ENCODE peak calls at places on chromosomes 5 and 9, in eight cellular contexts. One of them, this sample, is unnamed.

GRCh38 chr9:122875523-122875922 is 29.6 kb downstream of the RC3H2 start:
- DNase-seq in heart right ventricle: no peak
- DNase-seq in OCI-LY7: peak
- DNase-seq in coronary artery: no peak
- DNase-seq in aorta: no peak
- DNase-seq in dorsolateral prefrontal cortex: no peak
- DNase-seq in body of pancreas: no peak
- DNase-seq in lower lobe of right lung: no peak
- DNase-seq in this sample: no peak

GRCh38 chr9:136117291-136118060 is 1.2 kb downstream of the TMEM250 start:
- DNase-seq in heart right ventricle: peak
- DNase-seq in coronary artery: no peak
- DNase-seq in lower lobe of right lung: no peak
- DNase-seq in dorsolateral prefrontal cortex: no peak
- DNase-seq in aorta: no peak
- DNase-seq in body of pancreas: no peak
- DNase-seq in OCI-LY7: peak
- DNase-seq in this sample: no peak

GRCh38 chr5:40385544-40385943 is 294.2 kb upstream of the PTGER4 start:
- DNase-seq in lower lobe of right lung: no peak
- DNase-seq in aorta: no peak
- DNase-seq in heart right ventricle: no peak
- DNase-seq in body of pancreas: no peak
- DNase-seq in dorsolateral prefrontal cortex: no peak
- DNase-seq in OCI-LY7: no peak
- DNase-seq in coronary artery: no peak
- DNase-seq in this sample: no peak

GRCh38 chr5:113487779-113488644 is at the start of gene MCC:
- DNase-seq in heart right ventricle: peak
- DNase-seq in coronary artery: peak
- DNase-seq in lower lobe of right lung: peak
- DNase-seq in dorsolateral prefrontal cortex: peak
- DNase-seq in aorta: peak
- DNase-seq in body of pancreas: peak
- DNase-seq in OCI-LY7: no peak
- DNase-seq in this sample: peak

GRCh38 chr9:135610290-135611141 is 28.8 kb downstream of the GLT6D1 start:
- DNase-seq in lower lobe of right lung: no peak
- DNase-seq in coronary artery: no peak
- DNase-seq in OCI-LY7: no peak
- DNase-seq in aorta: peak
- DNase-seq in dorsolateral prefrontal cortex: no peak
- DNase-seq in body of pancreas: no peak
- DNase-seq in heart right ventricle: no peak
- DNase-seq in this sample: no peak

GRCh38 chr5:98333921-98334320 is 439.5 kb upstream of the RGMB start:
- DNase-seq in body of pancreas: no peak
- DNase-seq in OCI-LY7: no peak
- DNase-seq in aorta: no peak
- DNase-seq in coronary artery: no peak
- DNase-seq in heart right ventricle: no peak
- DNase-seq in lower lobe of right lung: no peak
- DNase-seq in dorsolateral prefrontal cortex: no peak
- DNase-seq in this sample: no peak

GRCh38 chr5:88109806-88110205 is 158.8 kb downstream of the TMEM161B start:
- DNase-seq in coronary artery: no peak
- DNase-seq in heart right ventricle: no peak
- DNase-seq in dorsolateral prefrontal cortex: no peak
- DNase-seq in body of pancreas: no peak
- DNase-seq in lower lobe of right lung: no peak
- DNase-seq in aorta: no peak
- DNase-seq in OCI-LY7: no peak
- DNase-seq in this sample: no peak

GRCh38 chr9:5817776-5818336 is 15.1 kb downstream of the ERMP1 start:
- DNase-seq in body of pancreas: no peak
- DNase-seq in lower lobe of right lung: no peak
- DNase-seq in OCI-LY7: no peak
- DNase-seq in dorsolateral prefrontal cortex: no peak
- DNase-seq in heart right ventricle: no peak
- DNase-seq in aorta: no peak
- DNase-seq in coronary artery: no peak
- DNase-seq in this sample: no peak

GRCh38 chr5:31889131-31889561 is 250.2 kb downstream of the PDZD2 start:
- DNase-seq in dorsolateral prefrontal cortex: no peak
- DNase-seq in body of pancreas: no peak
- DNase-seq in OCI-LY7: no peak
- DNase-seq in aorta: no peak
- DNase-seq in heart right ventricle: no peak
- DNase-seq in lower lobe of right lung: no peak
- DNase-seq in coronary artery: no peak
- DNase-seq in this sample: no peak

GRCh38 chr9:15961217-15961616 is 408.4 kb downstream of the CCDC171 start:
- DNase-seq in heart right ventricle: no peak
- DNase-seq in coronary artery: no peak
- DNase-seq in lower lobe of right lung: no peak
- DNase-seq in dorsolateral prefrontal cortex: no peak
- DNase-seq in OCI-LY7: no peak
- DNase-seq in body of pancreas: no peak
- DNase-seq in aorta: no peak
- DNase-seq in this sample: no peak

GRCh38 chr9:135858491-135859185 is 48.7 kb downstream of the CAMSAP1 start:
- DNase-seq in aorta: no peak
- DNase-seq in coronary artery: no peak
- DNase-seq in body of pancreas: no peak
- DNase-seq in lower lobe of right lung: no peak
- DNase-seq in dorsolateral prefrontal cortex: no peak
- DNase-seq in OCI-LY7: no peak
- DNase-seq in heart right ventricle: no peak
- DNase-seq in this sample: no peak

GRCh38 chr9:72042928-72043327 is 17.5 kb downstream of the C9orf57 start:
- DNase-seq in lower lobe of right lung: no peak
- DNase-seq in body of pancreas: no peak
- DNase-seq in coronary artery: no peak
- DNase-seq in OCI-LY7: no peak
- DNase-seq in dorsolateral prefrontal cortex: no peak
- DNase-seq in heart right ventricle: no peak
- DNase-seq in aorta: no peak
- DNase-seq in this sample: peak

GRCh38 chr9:137505421-137506140 is 44.6 kb downstream of the PNPLA7 start:
- DNase-seq in aorta: no peak
- DNase-seq in dorsolateral prefrontal cortex: peak
- DNase-seq in OCI-LY7: no peak
- DNase-seq in lower lobe of right lung: no peak
- DNase-seq in heart right ventricle: no peak
- DNase-seq in coronary artery: no peak
- DNase-seq in body of pancreas: no peak
- DNase-seq in this sample: no peak

GRCh38 chr5:90308787-90309585 is 100.6 kb downstream of the CETN3 start:
- DNase-seq in dorsolateral prefrontal cortex: no peak
- DNase-seq in body of pancreas: no peak
- DNase-seq in aorta: no peak
- DNase-seq in coronary artery: no peak
- DNase-seq in heart right ventricle: no peak
- DNase-seq in OCI-LY7: no peak
- DNase-seq in lower lobe of right lung: no peak
- DNase-seq in this sample: no peak

GRCh38 chr9:121827251-121827967 is 176.0 kb downstream of the DAB2IP start:
- DNase-seq in OCI-LY7: no peak
- DNase-seq in dorsolateral prefrontal cortex: no peak
- DNase-seq in coronary artery: peak
- DNase-seq in lower lobe of right lung: no peak
- DNase-seq in heart right ventricle: no peak
- DNase-seq in aorta: peak
- DNase-seq in body of pancreas: no peak
- DNase-seq in this sample: no peak
- H3K4me3 ChIP-seq in OCI-LY7: no peak
- H3K4me3 ChIP-seq in dorsolateral prefrontal cortex: no peak
- H3K4me3 ChIP-seq in coronary artery: no peak
- H3K4me3 ChIP-seq in lower lobe of right lung: no peak
- H3K4me3 ChIP-seq in heart right ventricle: no peak
- H3K4me3 ChIP-seq in aorta: no peak
- H3K4me3 ChIP-seq in body of pancreas: no peak
- H3K4me3 ChIP-seq in this sample: no peak

GRCh38 chr9:131264231-131264630 is 12.1 kb downstream of the FAM78A start:
- DNase-seq in lower lobe of right lung: no peak
- DNase-seq in heart right ventricle: no peak
- DNase-seq in coronary artery: no peak
- DNase-seq in OCI-LY7: no peak
- DNase-seq in dorsolateral prefrontal cortex: no peak
- DNase-seq in aorta: no peak
- DNase-seq in body of pancreas: no peak
- DNase-seq in this sample: no peak
- H3K27ac ChIP-seq in lower lobe of right lung: no peak
- H3K27ac ChIP-seq in heart right ventricle: no peak
- H3K27ac ChIP-seq in coronary artery: no peak
- H3K27ac ChIP-seq in OCI-LY7: peak
- H3K27ac ChIP-seq in dorsolateral prefrontal cortex: no peak
- H3K27ac ChIP-seq in aorta: no peak
- H3K27ac ChIP-seq in body of pancreas: no peak
- H3K27ac ChIP-seq in this sample: peak

GRCh38 chr5:151682240-151682639 is 4.5 kb downstream of the SPARC start:
- DNase-seq in lower lobe of right lung: no peak
- DNase-seq in aorta: no peak
- DNase-seq in dorsolateral prefrontal cortex: no peak
- DNase-seq in heart right ventricle: no peak
- DNase-seq in OCI-LY7: no peak
- DNase-seq in body of pancreas: no peak
- DNase-seq in coronary artery: no peak
- DNase-seq in this sample: no peak

GRCh38 chr5:151678146-151678545 is 8.6 kb downstream of the SPARC start:
- DNase-seq in coronary artery: no peak
- DNase-seq in heart right ventricle: peak
- DNase-seq in aorta: no peak
- DNase-seq in dorsolateral prefrontal cortex: no peak
- DNase-seq in lower lobe of right lung: no peak
- DNase-seq in OCI-LY7: no peak
- DNase-seq in body of pancreas: no peak
- DNase-seq in this sample: no peak

GRCh38 chr5:151680944-151681427 is 5.7 kb downstream of the SPARC start:
- DNase-seq in dorsolateral prefrontal cortex: no peak
- DNase-seq in heart right ventricle: peak
- DNase-seq in OCI-LY7: no peak
- DNase-seq in body of pancreas: no peak
- DNase-seq in aorta: no peak
- DNase-seq in lower lobe of right lung: no peak
- DNase-seq in coronary artery: no peak
- DNase-seq in this sample: no peak

GRCh38 chr5:151678713-151679112 is 8.0 kb downstream of the SPARC start:
- DNase-seq in aorta: no peak
- DNase-seq in coronary artery: no peak
- DNase-seq in dorsolateral prefrontal cortex: no peak
- DNase-seq in body of pancreas: no peak
- DNase-seq in heart right ventricle: no peak
- DNase-seq in lower lobe of right lung: no peak
- DNase-seq in OCI-LY7: no peak
- DNase-seq in this sample: no peak

DNA sequence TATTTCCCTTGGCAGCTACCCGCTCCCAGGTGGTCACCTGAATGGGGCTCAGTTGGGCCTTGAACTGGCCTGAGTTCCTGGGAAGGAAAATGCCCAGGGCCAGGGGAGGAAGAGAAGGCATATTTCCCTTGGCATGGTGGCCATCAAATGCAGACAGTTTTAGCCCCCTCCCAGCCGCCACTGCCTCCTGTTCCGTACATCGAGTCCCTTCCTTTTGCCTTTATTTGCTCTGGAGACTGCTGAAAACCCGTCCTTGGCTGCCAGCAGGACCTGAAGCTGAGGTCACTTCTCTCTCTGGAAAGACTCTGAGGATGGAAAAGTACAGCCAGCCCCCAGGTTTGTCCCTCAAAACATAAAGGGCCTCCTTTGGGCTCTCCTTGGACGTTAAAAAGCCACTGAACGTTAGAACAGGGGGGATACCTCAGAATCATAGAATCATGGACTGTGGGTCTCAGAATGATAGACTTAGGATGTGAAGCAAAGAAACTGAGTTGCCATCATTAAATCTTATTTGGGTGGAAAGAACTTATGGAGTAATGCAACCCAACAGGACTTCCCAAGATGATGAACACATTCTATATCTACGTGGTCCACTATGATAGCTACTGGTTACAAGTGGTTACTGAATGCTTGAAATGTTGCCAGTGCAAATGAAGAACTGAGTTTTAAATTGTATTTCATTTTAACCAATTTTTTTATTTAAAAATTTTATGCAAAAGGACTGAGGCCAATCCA is 7.1 kb downstream of the SPARC start:
- DNase-seq in coronary artery: no peak
- DNase-seq in dorsolateral prefrontal cortex: no peak
- DNase-seq in aorta: no peak
- DNase-seq in body of pancreas: no peak
- DNase-seq in heart right ventricle: no peak
- DNase-seq in lower lobe of right lung: no peak
- DNase-seq in OCI-LY7: no peak
- DNase-seq in this sample: no peak
- H3K4me3 ChIP-seq in coronary artery: peak
- H3K4me3 ChIP-seq in dorsolateral prefrontal cortex: no peak
- H3K4me3 ChIP-seq in aorta: no peak
- H3K4me3 ChIP-seq in body of pancreas: no peak
- H3K4me3 ChIP-seq in heart right ventricle: peak
- H3K4me3 ChIP-seq in lower lobe of right lung: no peak
- H3K4me3 ChIP-seq in OCI-LY7: no peak
- H3K4me3 ChIP-seq in this sample: no peak

GRCh38 chr9:113682297-113682771 is 193.8 kb upstream of the ZNF618 start:
- DNase-seq in heart right ventricle: peak
- DNase-seq in OCI-LY7: peak
- DNase-seq in body of pancreas: peak
- DNase-seq in aorta: peak
- DNase-seq in coronary artery: peak
- DNase-seq in dorsolateral prefrontal cortex: no peak
- DNase-seq in lower lobe of right lung: peak
- DNase-seq in this sample: peak
- H3K27ac ChIP-seq in heart right ventricle: no peak
- H3K27ac ChIP-seq in OCI-LY7: no peak
- H3K27ac ChIP-seq in body of pancreas: peak
- H3K27ac ChIP-seq in aorta: no peak
- H3K27ac ChIP-seq in coronary artery: no peak
- H3K27ac ChIP-seq in dorsolateral prefrontal cortex: no peak
- H3K27ac ChIP-seq in lower lobe of right lung: no peak
- H3K27ac ChIP-seq in this sample: no peak

GRCh38 chr5:14813747-14814146 is 57.8 kb downstream of the ANKH start:
- DNase-seq in body of pancreas: no peak
- DNase-seq in dorsolateral prefrontal cortex: no peak
- DNase-seq in lower lobe of right lung: no peak
- DNase-seq in coronary artery: no peak
- DNase-seq in OCI-LY7: no peak
- DNase-seq in aorta: no peak
- DNase-seq in heart right ventricle: no peak
- DNase-seq in this sample: no peak
- H3K4me3 ChIP-seq in body of pancreas: no peak
- H3K4me3 ChIP-seq in dorsolateral prefrontal cortex: no peak
- H3K4me3 ChIP-seq in lower lobe of right lung: no peak
- H3K4me3 ChIP-seq in coronary artery: no peak
- H3K4me3 ChIP-seq in OCI-LY7: no peak
- H3K4me3 ChIP-seq in aorta: no peak
- H3K4me3 ChIP-seq in heart right ventricle: no peak
- H3K4me3 ChIP-seq in this sample: no peak

GRCh38 chr5:149254506-149254905 is 17.2 kb upstream of the AFAP1L1 start:
- DNase-seq in dorsolateral prefrontal cortex: no peak
- DNase-seq in body of pancreas: no peak
- DNase-seq in heart right ventricle: no peak
- DNase-seq in lower lobe of right lung: no peak
- DNase-seq in coronary artery: no peak
- DNase-seq in aorta: peak
- DNase-seq in OCI-LY7: no peak
- DNase-seq in this sample: no peak
- H3K27ac ChIP-seq in dorsolateral prefrontal cortex: no peak
- H3K27ac ChIP-seq in body of pancreas: no peak
- H3K27ac ChIP-seq in heart right ventricle: no peak
- H3K27ac ChIP-seq in lower lobe of right lung: no peak
- H3K27ac ChIP-seq in coronary artery: no peak
- H3K27ac ChIP-seq in aorta: no peak
- H3K27ac ChIP-seq in OCI-LY7: no peak
- H3K27ac ChIP-seq in this sample: no peak